ENCODE peak calls at places on chromosomes 12 and 14, in nine cellular contexts. One of them, this sample, is unnamed.

GRCh38 chr12:96136720-96137378 is 57.3 kb upstream of the ELK3 start:
- DNase-seq in BJ: no peak
- DNase-seq in neural progenitor cell: no peak
- DNase-seq in endothelial cell: no peak
- DNase-seq in fibroblast of the aortic adventitia: peak
- DNase-seq in IMR-90: peak
- DNase-seq in glutamatergic neuron: no peak
- DNase-seq in left ventricle myocardium inferior: no peak
- DNase-seq in GM20000: no peak
- DNase-seq in this sample: no peak

GRCh38 chr12:7856516-7856915 is 16.2 kb downstream of the SLC2A14 start:
- DNase-seq in endothelial cell: no peak
- DNase-seq in neural progenitor cell: no peak
- DNase-seq in IMR-90: peak
- DNase-seq in glutamatergic neuron: no peak
- DNase-seq in BJ: no peak
- DNase-seq in fibroblast of the aortic adventitia: no peak
- DNase-seq in left ventricle myocardium inferior: no peak
- DNase-seq in GM20000: no peak
- DNase-seq in this sample: no peak

GRCh38 chr14:91415794-91416743 is 1.6 kb downstream of the CCDC88C start:
- DNase-seq in left ventricle myocardium inferior: no peak
- DNase-seq in glutamatergic neuron: no peak
- DNase-seq in fibroblast of the aortic adventitia: no peak
- DNase-seq in neural progenitor cell: no peak
- DNase-seq in endothelial cell: no peak
- DNase-seq in BJ: no peak
- DNase-seq in IMR-90: no peak
- DNase-seq in GM20000: peak
- DNase-seq in this sample: peak

GRCh38 chr14:104268725-104269436 is 130.5 kb downstream of the KIF26A start:
- DNase-seq in IMR-90: no peak
- DNase-seq in glutamatergic neuron: no peak
- DNase-seq in left ventricle myocardium inferior: no peak
- DNase-seq in GM20000: no peak
- DNase-seq in endothelial cell: no peak
- DNase-seq in neural progenitor cell: no peak
- DNase-seq in fibroblast of the aortic adventitia: no peak
- DNase-seq in BJ: no peak
- DNase-seq in this sample: no peak

GRCh38 chr14:99564256-99564902 is 39.6 kb downstream of the CCDC85C start:
- DNase-seq in BJ: no peak
- DNase-seq in GM20000: no peak
- DNase-seq in neural progenitor cell: no peak
- DNase-seq in IMR-90: peak
- DNase-seq in glutamatergic neuron: no peak
- DNase-seq in left ventricle myocardium inferior: peak
- DNase-seq in fibroblast of the aortic adventitia: peak
- DNase-seq in endothelial cell: no peak
- DNase-seq in this sample: no peak

GRCh38 chr12:46556820-46557524 is 184.4 kb upstream of the SLC38A2 start:
- DNase-seq in IMR-90: peak
- DNase-seq in neural progenitor cell: no peak
- DNase-seq in endothelial cell: no peak
- DNase-seq in GM20000: no peak
- DNase-seq in left ventricle myocardium inferior: no peak
- DNase-seq in BJ: peak
- DNase-seq in glutamatergic neuron: no peak
- DNase-seq in fibroblast of the aortic adventitia: peak
- DNase-seq in this sample: no peak

GRCh38 chr14:60327447-60328331 is 78.7 kb downstream of the PPM1A start:
- DNase-seq in left ventricle myocardium inferior: peak
- DNase-seq in IMR-90: peak
- DNase-seq in neural progenitor cell: peak
- DNase-seq in glutamatergic neuron: peak
- DNase-seq in fibroblast of the aortic adventitia: no peak
- DNase-seq in BJ: no peak
- DNase-seq in endothelial cell: peak
- DNase-seq in GM20000: peak
- DNase-seq in this sample: peak

GRCh38 chr14:32232481-32232880 is 29.4 kb upstream of the RNU6-8 start:
- DNase-seq in left ventricle myocardium inferior: no peak
- DNase-seq in glutamatergic neuron: no peak
- DNase-seq in neural progenitor cell: no peak
- DNase-seq in GM20000: no peak
- DNase-seq in IMR-90: no peak
- DNase-seq in endothelial cell: no peak
- DNase-seq in fibroblast of the aortic adventitia: no peak
- DNase-seq in BJ: no peak
- DNase-seq in this sample: no peak

GRCh38 chr12:11847539-11847938 is 198.1 kb downstream of the ETV6 start:
- DNase-seq in GM20000: no peak
- DNase-seq in endothelial cell: no peak
- DNase-seq in neural progenitor cell: no peak
- DNase-seq in IMR-90: no peak
- DNase-seq in BJ: no peak
- DNase-seq in fibroblast of the aortic adventitia: no peak
- DNase-seq in left ventricle myocardium inferior: no peak
- DNase-seq in glutamatergic neuron: no peak
- DNase-seq in this sample: no peak

GRCh38 chr12:93060071-93060665 is 131.1 kb upstream of the EEA1 start:
- DNase-seq in neural progenitor cell: no peak
- DNase-seq in GM20000: peak
- DNase-seq in left ventricle myocardium inferior: no peak
- DNase-seq in endothelial cell: no peak
- DNase-seq in BJ: no peak
- DNase-seq in glutamatergic neuron: no peak
- DNase-seq in IMR-90: no peak
- DNase-seq in fibroblast of the aortic adventitia: no peak
- DNase-seq in this sample: peak

GRCh38 chr14:65482769-65483438 is 70.4 kb downstream of the FUT8 start:
- DNase-seq in glutamatergic neuron: no peak
- DNase-seq in neural progenitor cell: no peak
- DNase-seq in BJ: no peak
- DNase-seq in IMR-90: no peak
- DNase-seq in left ventricle myocardium inferior: no peak
- DNase-seq in GM20000: no peak
- DNase-seq in fibroblast of the aortic adventitia: peak
- DNase-seq in endothelial cell: no peak
- DNase-seq in this sample: no peak

GRCh38 chr12:12181516-12181915 is 85.3 kb downstream of the LRP6 start:
- DNase-seq in GM20000: no peak
- DNase-seq in IMR-90: peak
- DNase-seq in endothelial cell: no peak
- DNase-seq in glutamatergic neuron: no peak
- DNase-seq in left ventricle myocardium inferior: no peak
- DNase-seq in fibroblast of the aortic adventitia: peak
- DNase-seq in neural progenitor cell: no peak
- DNase-seq in BJ: no peak
- DNase-seq in this sample: no peak

GRCh38 chr12:117026343-117026742 is 72.9 kb downstream of the TESC start:
- DNase-seq in fibroblast of the aortic adventitia: no peak
- DNase-seq in left ventricle myocardium inferior: no peak
- DNase-seq in endothelial cell: no peak
- DNase-seq in neural progenitor cell: no peak
- DNase-seq in IMR-90: no peak
- DNase-seq in glutamatergic neuron: no peak
- DNase-seq in BJ: no peak
- DNase-seq in GM20000: no peak
- DNase-seq in this sample: no peak

GRCh38 chr12:117028254-117028653 is 71.0 kb downstream of the TESC start:
- DNase-seq in neural progenitor cell: no peak
- DNase-seq in left ventricle myocardium inferior: no peak
- DNase-seq in BJ: no peak
- DNase-seq in endothelial cell: no peak
- DNase-seq in GM20000: no peak
- DNase-seq in IMR-90: no peak
- DNase-seq in fibroblast of the aortic adventitia: no peak
- DNase-seq in glutamatergic neuron: no peak
- DNase-seq in this sample: no peak

GRCh38 chr12:117027251-117028086 is 71.7 kb downstream of the TESC start:
- DNase-seq in endothelial cell: no peak
- DNase-seq in GM20000: no peak
- DNase-seq in neural progenitor cell: no peak
- DNase-seq in BJ: no peak
- DNase-seq in fibroblast of the aortic adventitia: no peak
- DNase-seq in IMR-90: no peak
- DNase-seq in left ventricle myocardium inferior: no peak
- DNase-seq in glutamatergic neuron: no peak
- DNase-seq in this sample: no peak

GRCh38 chr12:117025481-117026151 is 73.6 kb downstream of the TESC start:
- DNase-seq in neural progenitor cell: peak
- DNase-seq in BJ: no peak
- DNase-seq in endothelial cell: peak
- DNase-seq in fibroblast of the aortic adventitia: peak
- DNase-seq in GM20000: peak
- DNase-seq in left ventricle myocardium inferior: peak
- DNase-seq in glutamatergic neuron: peak
- DNase-seq in IMR-90: peak
- DNase-seq in this sample: peak

DNA sequence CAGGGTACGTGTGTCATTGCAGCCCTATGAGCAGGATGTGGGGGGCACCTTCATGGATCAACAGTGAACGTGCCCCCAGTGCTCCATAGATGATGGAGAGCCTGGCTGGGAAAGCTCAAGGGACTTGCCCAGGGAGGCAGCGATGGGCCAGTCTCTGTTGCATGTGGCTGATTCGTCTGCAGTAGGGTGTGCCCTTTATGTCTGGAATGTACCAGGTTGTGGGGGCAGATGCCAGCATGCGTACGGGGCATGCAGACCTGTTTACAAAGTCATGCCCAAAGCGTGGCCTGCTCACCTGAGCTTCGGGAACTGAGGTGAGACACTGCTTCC is 72.3 kb downstream of the TESC start:
- DNase-seq in IMR-90: no peak
- DNase-seq in glutamatergic neuron: no peak
- DNase-seq in left ventricle myocardium inferior: no peak
- DNase-seq in BJ: no peak
- DNase-seq in fibroblast of the aortic adventitia: no peak
- DNase-seq in GM20000: no peak
- DNase-seq in neural progenitor cell: no peak
- DNase-seq in endothelial cell: no peak
- DNase-seq in this sample: no peak
- TF ChIP-seq CTCF in IMR-90: no peak
- TF ChIP-seq CTCF in glutamatergic neuron: no peak
- TF ChIP-seq CTCF in left ventricle myocardium inferior: no peak
- TF ChIP-seq CTCF in BJ: no peak
- TF ChIP-seq CTCF in fibroblast of the aortic adventitia: no peak
- TF ChIP-seq CTCF in GM20000: no peak
- TF ChIP-seq CTCF in neural progenitor cell: no peak
- TF ChIP-seq CTCF in endothelial cell: no peak
- TF ChIP-seq CTCF in this sample: no peak

DNA sequence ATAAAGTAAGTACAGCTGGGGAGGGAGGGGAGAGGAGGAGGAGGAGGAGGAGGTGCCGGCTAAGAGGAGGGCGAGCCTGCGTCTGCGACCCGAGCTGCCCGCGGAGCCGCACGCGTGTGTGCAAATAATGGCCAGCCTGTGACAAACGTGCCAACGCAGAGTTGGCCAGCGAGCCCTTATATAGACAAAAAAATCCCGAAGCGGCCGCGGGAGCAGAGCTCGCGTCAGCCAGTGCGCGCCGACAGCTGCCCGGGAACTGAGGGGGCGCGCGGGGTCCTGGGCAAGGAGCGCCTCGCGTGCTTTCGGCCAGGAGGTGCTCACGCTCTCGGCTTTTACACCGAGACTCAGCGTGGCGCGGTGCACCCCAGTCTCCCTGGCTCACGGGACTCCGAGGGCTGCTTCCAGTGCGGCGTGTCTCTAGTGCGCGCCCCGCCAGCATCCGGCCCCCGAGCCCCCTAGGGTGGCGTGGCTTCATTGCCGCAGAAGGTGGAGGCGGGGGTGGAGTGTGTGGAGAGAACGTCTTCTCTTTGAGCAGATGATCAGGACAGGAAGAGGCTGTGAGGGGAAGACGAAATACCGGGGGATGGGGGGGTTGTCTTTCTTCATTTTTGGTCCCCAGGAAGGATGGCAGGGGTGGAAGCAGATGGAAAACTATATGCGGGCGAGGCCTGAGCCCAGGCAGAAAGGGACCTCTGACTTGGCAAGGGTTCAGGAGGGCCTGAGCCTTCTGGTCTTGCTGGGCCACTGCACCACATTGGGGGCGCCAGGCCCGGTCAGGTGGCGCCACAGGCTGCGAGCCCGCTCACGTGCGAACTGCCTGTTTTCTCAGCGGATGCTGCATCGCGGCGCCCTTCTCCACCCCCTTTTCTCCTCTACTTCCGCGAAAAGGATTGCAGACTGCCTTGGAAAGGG is 659 bp downstream of the SLC16A7 start:
- DNase-seq in IMR-90: peak
- DNase-seq in GM20000: peak
- DNase-seq in glutamatergic neuron: peak
- DNase-seq in neural progenitor cell: peak
- DNase-seq in BJ: peak
- DNase-seq in left ventricle myocardium inferior: peak
- DNase-seq in endothelial cell: peak
- DNase-seq in fibroblast of the aortic adventitia: peak
- DNase-seq in this sample: peak
- TF ChIP-seq CTCF in IMR-90: no peak
- TF ChIP-seq CTCF in GM20000: no peak
- TF ChIP-seq CTCF in glutamatergic neuron: no peak
- TF ChIP-seq CTCF in neural progenitor cell: no peak
- TF ChIP-seq CTCF in BJ: peak
- TF ChIP-seq CTCF in left ventricle myocardium inferior: no peak
- TF ChIP-seq CTCF in endothelial cell: no peak
- TF ChIP-seq CTCF in fibroblast of the aortic adventitia: no peak
- TF ChIP-seq CTCF in this sample: peak

GRCh38 chr12:67430708-67431335 is 161.7 kb downstream of the CAND1 start:
- DNase-seq in neural progenitor cell: no peak
- DNase-seq in IMR-90: no peak
- DNase-seq in left ventricle myocardium inferior: peak
- DNase-seq in glutamatergic neuron: no peak
- DNase-seq in GM20000: no peak
- DNase-seq in endothelial cell: no peak
- DNase-seq in fibroblast of the aortic adventitia: peak
- DNase-seq in BJ: no peak
- DNase-seq in this sample: no peak
- TF ChIP-seq CTCF in neural progenitor cell: peak
- TF ChIP-seq CTCF in IMR-90: no peak
- TF ChIP-seq CTCF in left ventricle myocardium inferior: peak
- TF ChIP-seq CTCF in glutamatergic neuron: no peak
- TF ChIP-seq CTCF in GM20000: no peak
- TF ChIP-seq CTCF in endothelial cell: no peak
- TF ChIP-seq CTCF in fibroblast of the aortic adventitia: peak
- TF ChIP-seq CTCF in BJ: peak
- TF ChIP-seq CTCF in this sample: no peak

GRCh38 chr12:57815177-57816000 is 3.1 kb downstream of the AVIL start:
- DNase-seq in neural progenitor cell: peak
- DNase-seq in fibroblast of the aortic adventitia: no peak
- DNase-seq in glutamatergic neuron: no peak
- DNase-seq in GM20000: no peak
- DNase-seq in left ventricle myocardium inferior: no peak
- DNase-seq in endothelial cell: no peak
- DNase-seq in IMR-90: no peak
- DNase-seq in BJ: no peak
- DNase-seq in this sample: no peak
- TF ChIP-seq CTCF in neural progenitor cell: peak
- TF ChIP-seq CTCF in fibroblast of the aortic adventitia: peak
- TF ChIP-seq CTCF in glutamatergic neuron: no peak
- TF ChIP-seq CTCF in GM20000: no peak
- TF ChIP-seq CTCF in left ventricle myocardium inferior: no peak
- TF ChIP-seq CTCF in endothelial cell: no peak
- TF ChIP-seq CTCF in IMR-90: peak
- TF ChIP-seq CTCF in BJ: no peak
- TF ChIP-seq CTCF in this sample: no peak